ENCODE peak calls at places on chromosomes 6 and 20, in six cellular contexts. D is HCT116, O is endothelial cell of umbilical vein, C is HepG2, P is H1, B is K562. J is an unnamed sample.

GRCh38 chr6:134402372-134402984 is 84.6 kb upstream of the SGK1 start:
- DNase-seq in D (no peak), C (no peak), B (no peak), O (no peak), P (no peak), J (no peak)

GRCh38 chr20:54284928-54285704 is 77.2 kb downstream of the PFDN4 start:
- DNase-seq in B (no peak), C (no peak), O (peak), D (peak), P (no peak), J (no peak)

GRCh38 chr20:8912731-8913130 is 156.2 kb upstream of the PLCB4 start:
- DNase-seq in P (no peak), B (no peak), C (no peak), O (no peak), D (no peak), J (no peak)

GRCh38 chr20:6595704-6596103 is 171.8 kb upstream of the BMP2 start:
- DNase-seq in P (no peak), D (no peak), C (no peak), O (peak), B (no peak), J (no peak)

GRCh38 chr20:61112515-61112914 is 139.5 kb upstream of the CDH4 start:
- DNase-seq in D (no peak), O (no peak), B (no peak), P (no peak), C (no peak), J (no peak)

GRCh38 chr20:10848810-10849370 is 175.1 kb upstream of the JAG1 start:
- DNase-seq in B (no peak), D (peak), O (peak), C (peak), P (no peak), J (no peak)

GRCh38 chr6:165782124-165782523 is 119.1 kb upstream of the PDE10A start:
- DNase-seq in O (no peak), P (no peak), B (no peak), C (no peak), D (no peak), J (no peak)

GRCh38 chr6:139882234-139882633 is 507.8 kb upstream of the CITED2 start:
- DNase-seq in P (no peak), D (no peak), C (no peak), B (no peak), O (peak), J (no peak)

GRCh38 chr6:28544211-28544610 is 18.5 kb downstream of the GPX5 start:
- DNase-seq in B (no peak), C (no peak), O (no peak), D (no peak), P (peak), J (no peak)

GRCh38 chr6:48826884-48827701 is 636.0 kb downstream of the MMUT start:
- DNase-seq in C (no peak), O (peak), P (no peak), B (no peak), D (peak), J (no peak)

GRCh38 chr6:24391756-24392405 is 10.9 kb upstream of the MRS2 start:
- DNase-seq in C (no peak), P (no peak), O (no peak), D (no peak), B (no peak), J (no peak)

GRCh38 chr20:44306927-44307326 is 4.1 kb downstream of the FITM2 start:
- DNase-seq in O (no peak), P (no peak), D (no peak), C (no peak), B (no peak), J (no peak)

GRCh38 chr6:100381111-100381510 is 83.6 kb downstream of the SIM1 start:
- DNase-seq in B (no peak), D (no peak), P (no peak), C (no peak), O (peak), J (no peak)

GRCh38 chr20:25059487-25059820 is 1.5 kb upstream of the ACSS1 start:
- DNase-seq in B (no peak), O (no peak), C (no peak), P (no peak), D (no peak), J (no peak)

GRCh38 chr20:18986146-18986830 is 172.7 kb downstream of the SCP2D1 start:
- DNase-seq in O (no peak), B (no peak), P (no peak), D (no peak), C (no peak), J (no peak)

GRCh38 chr6:35919827-35920751 is 809 bp downstream of the SRPK1 start:
- DNase-seq in O (peak), P (peak), C (peak), B (peak), D (no peak), J (no peak)

GRCh38 chr6:159505140-159505922 is 187.7 kb downstream of the SOD2 start:
- DNase-seq in C (no peak), P (no peak), B (no peak), O (no peak), D (no peak), J (no peak)

GRCh38 chr6:105798057-105798456 is 288.1 kb upstream of the PRDM1 start:
- DNase-seq in P (no peak), D (no peak), C (no peak), O (no peak), B (no peak), J (no peak)
- TF ChIP-seq POLR2AphosphoS5 in P (no peak), D (no peak), C (no peak), O (no peak), B (no peak), J (no peak)

GRCh38 chr6:6595025-6595424 is 6.5 kb downstream of the LY86 start:
- DNase-seq in D (no peak), O (no peak), B (no peak), P (no peak), C (no peak), J (no peak)

GRCh38 chr6:6592836-6593235 is 4.3 kb downstream of the LY86 start:
- DNase-seq in C (no peak), P (no peak), D (no peak), B (no peak), O (no peak), J (no peak)

GRCh38 chr6:6595946-6596345 is 7.4 kb downstream of the LY86 start:
- DNase-seq in P (no peak), C (no peak), B (no peak), D (no peak), O (no peak), J (no peak)

GRCh38 chr6:6591778-6592388 is 3.4 kb downstream of the LY86 start:
- DNase-seq in P (no peak), D (no peak), O (no peak), B (no peak), C (no peak), J (no peak)

GRCh38 chr6:6593876-6594275 is 5.4 kb downstream of the LY86 start:
- DNase-seq in O (no peak), B (no peak), D (no peak), P (no peak), C (no peak), J (no peak)
- H3K9ac ChIP-seq in O (no peak), B (no peak), D (no peak), P (no peak), C (no peak), J (no peak)

GRCh38 chr6:117265425-117266266 is at the start of gene VGLL2:
- DNase-seq in P (peak), D (no peak), B (no peak), C (peak), O (peak), J (no peak)

GRCh38 chr6:117266267-117266797 is 974 bp downstream of the VGLL2 start:
- DNase-seq in O (no peak), D (no peak), P (no peak), B (no peak), C (no peak), J (no peak)

GRCh38 chr6:117263353-117263927 is 1.9 kb upstream of the VGLL2 start:
- DNase-seq in C (no peak), D (no peak), O (no peak), P (no peak), B (no peak), J (no peak)

GRCh38 chr6:117266948-117267347 is 1.6 kb downstream of the VGLL2 start:
- DNase-seq in D (no peak), P (no peak), B (no peak), O (no peak), C (no peak), J (no peak)

GRCh38 chr6:117264487-117265424 is 602 bp upstream of the VGLL2 start:
- DNase-seq in C (no peak), D (no peak), B (no peak), O (no peak), P (peak), J (no peak)
- TF ChIP-seq EZH2 in C (peak), D (no peak), B (no peak), O (peak), P (peak), J (peak)

DNA sequence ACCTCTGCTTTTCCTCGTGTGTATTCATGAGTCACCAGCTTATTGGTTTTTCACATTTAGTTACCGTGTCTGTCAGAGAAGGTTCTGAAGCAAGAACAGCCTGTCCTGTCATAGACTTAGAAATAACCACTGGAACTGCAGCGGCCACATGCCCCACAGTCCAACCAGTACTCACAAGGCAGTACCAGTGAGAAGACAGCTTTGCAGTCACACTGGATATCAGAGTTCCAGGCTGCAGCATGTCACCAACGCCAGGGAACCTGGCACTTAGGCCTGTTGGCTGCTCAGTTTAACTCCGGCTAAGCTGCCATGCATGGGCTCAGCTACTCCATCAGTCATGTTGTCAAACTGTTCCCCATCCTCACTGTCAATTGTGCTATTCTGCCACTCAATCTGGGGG is 40.1 kb downstream of the ADNP start:
- DNase-seq in D (no peak), C (no peak), P (no peak), O (no peak), B (no peak), J (no peak)
- TF ChIP-seq POLR2AphosphoS5 in D (no peak), C (no peak), P (no peak), O (no peak), B (peak), J (no peak)

DNA sequence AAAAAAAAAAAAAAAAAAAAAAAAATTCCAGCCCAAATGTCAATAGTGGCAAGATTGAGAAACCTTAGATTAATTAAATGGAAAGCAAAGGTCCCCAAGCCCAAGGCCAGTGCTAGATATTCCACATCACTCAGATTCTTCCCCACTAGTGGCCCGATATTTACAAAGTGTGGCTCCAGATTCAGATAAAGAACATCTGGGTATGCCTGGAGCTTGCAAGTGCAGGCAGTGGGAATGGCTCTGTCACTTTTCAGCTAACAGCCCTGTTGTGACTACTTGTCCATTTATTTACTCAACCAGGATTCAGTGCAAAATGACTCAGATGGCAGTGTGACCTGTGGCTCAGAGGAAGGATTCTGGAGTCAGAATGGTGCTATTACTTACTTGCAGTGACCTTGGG is 8.2 kb upstream of the KCNB1 start:
- DNase-seq in D (no peak), B (no peak), C (peak), O (no peak), P (no peak), J (no peak)
- H3K9ac ChIP-seq in D (no peak), B (no peak), C (no peak), O (no peak), P (no peak), J (no peak)

GRCh38 chr6:34065470-34066283 is 80.2 kb downstream of the GRM4 start:
- DNase-seq in O (no peak), P (no peak), C (no peak), B (peak), D (no peak), J (no peak)
- TF ChIP-seq EZH2 in O (no peak), P (no peak), C (no peak), B (no peak), D (no peak), J (no peak)

GRCh38 chr6:106974337-106974998 is at the start of gene CD24:
- DNase-seq in P (peak), B (peak), O (no peak), D (no peak), C (no peak), J (no peak)
- TF ChIP-seq POLR2AphosphoS5 in P (peak), B (no peak), O (no peak), D (no peak), C (no peak), J (no peak)

DNA sequence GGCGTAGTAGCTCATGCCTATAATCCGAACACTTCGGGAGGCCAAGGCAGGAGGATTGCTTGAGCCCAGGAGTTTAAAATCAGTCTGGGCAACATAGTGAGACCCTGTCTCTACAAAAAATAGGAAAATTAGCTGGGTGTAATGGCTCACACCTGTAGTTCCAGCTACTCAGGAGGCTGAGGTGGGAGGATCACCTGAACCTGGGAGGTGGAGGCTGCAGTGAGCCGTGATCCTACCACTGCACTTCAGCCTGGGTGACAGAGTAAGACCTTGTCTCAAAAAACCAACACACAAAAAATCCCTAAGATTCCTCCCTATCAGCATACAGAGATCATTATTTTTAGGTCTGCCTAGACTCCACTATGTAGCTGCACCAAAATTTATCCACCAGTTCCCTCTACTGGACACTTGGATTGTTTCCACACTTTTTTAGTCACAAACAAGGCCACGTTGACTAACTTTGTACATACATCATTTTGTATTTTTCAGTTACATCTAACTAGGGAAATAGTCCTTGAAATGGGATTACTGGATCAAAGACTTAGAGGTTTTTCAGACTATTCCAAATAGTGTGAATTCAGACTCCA is 3.6 kb upstream of the PHF1 start:
- DNase-seq in P (no peak), O (peak), C (peak), B (no peak), D (no peak), J (no peak)
- H3K9ac ChIP-seq in P (no peak), O (no peak), C (no peak), B (no peak), D (no peak), J (no peak)

J was measured in SK-N-MC.